ENCODE peak calls at places on chromosomes 7 and 10, in six cellular contexts. F is BE2C; W is kidney epithelial cell; Y is cardiac fibroblast; P is uterus; C is CD8-positive, alpha-beta T cell. B is an unnamed sample.

GRCh38 chr7:2214636-2215035 is 18.1 kb downstream of the MAD1L1 start:
- DNase-seq in W (no peak), C (no peak), F (no peak), P (no peak), Y (no peak), B (no peak)

GRCh38 chr10:490256-490655 is 199.2 kb downstream of the DIP2C start:
- DNase-seq in Y (peak), C (no peak), F (no peak), P (peak), W (no peak), B (no peak)

GRCh38 chr10:114030140-114030539 is 13.5 kb upstream of the ADRB1 start:
- DNase-seq in Y (no peak), C (no peak), F (no peak), W (no peak), P (no peak), B (no peak)

GRCh38 chr7:87110778-87111177 is 41.5 kb upstream of the DMTF1 start:
- DNase-seq in W (no peak), F (no peak), C (no peak), Y (peak), P (no peak), B (no peak)

GRCh38 chr7:157824819-157825121 is 488.0 kb downstream of the DNAJB6 start:
- DNase-seq in Y (no peak), C (no peak), F (no peak), P (no peak), W (no peak), B (no peak)

GRCh38 chr7:93704241-93704640 is 129.7 kb upstream of the CALCR start:
- DNase-seq in W (no peak), C (no peak), F (no peak), Y (no peak), P (no peak), B (no peak)

GRCh38 chr10:110492069-110492782 is 5.5 kb upstream of the DUSP5 start:
- DNase-seq in F (no peak), W (no peak), C (no peak), Y (no peak), P (no peak), B (no peak)

GRCh38 chr7:111677848-111678247 is 115.6 kb upstream of the IMMP2L start:
- DNase-seq in F (no peak), P (no peak), C (no peak), Y (peak), W (no peak), B (no peak)

GRCh38 chr7:70693300-70693689 is 438.6 kb upstream of the GALNT17 start:
- DNase-seq in W (peak), F (no peak), P (no peak), C (no peak), Y (peak), B (no peak)

GRCh38 chr7:29609162-29610030 is 45.8 kb downstream of the PRR15 start:
- DNase-seq in C (no peak), Y (peak), P (no peak), W (no peak), F (no peak), B (no peak)

GRCh38 chr7:79806161-79806734 is 328.4 kb upstream of the GNAI1 start:
- DNase-seq in F (no peak), C (no peak), P (no peak), Y (peak), W (no peak), B (no peak)

GRCh38 chr7:82633592-82633991 is 190.0 kb upstream of the CACNA2D1 start:
- DNase-seq in P (no peak), F (no peak), Y (no peak), C (no peak), W (no peak), B (no peak)

GRCh38 chr7:55951637-55952351 is at the start of gene MRPS17:
- DNase-seq in W (peak), C (peak), F (peak), Y (peak), P (peak), B (peak)

GRCh38 chr7:55961994-55962393 is 2.4 kb upstream of the NIPSNAP2 start:
- DNase-seq in W (no peak), C (no peak), Y (no peak), P (no peak), F (no peak), B (no peak)

GRCh38 chr7:55953707-55954475 is 2.2 kb downstream of the MRPS17 start:
- DNase-seq in F (no peak), P (no peak), Y (no peak), C (no peak), W (no peak), B (no peak)

DNA sequence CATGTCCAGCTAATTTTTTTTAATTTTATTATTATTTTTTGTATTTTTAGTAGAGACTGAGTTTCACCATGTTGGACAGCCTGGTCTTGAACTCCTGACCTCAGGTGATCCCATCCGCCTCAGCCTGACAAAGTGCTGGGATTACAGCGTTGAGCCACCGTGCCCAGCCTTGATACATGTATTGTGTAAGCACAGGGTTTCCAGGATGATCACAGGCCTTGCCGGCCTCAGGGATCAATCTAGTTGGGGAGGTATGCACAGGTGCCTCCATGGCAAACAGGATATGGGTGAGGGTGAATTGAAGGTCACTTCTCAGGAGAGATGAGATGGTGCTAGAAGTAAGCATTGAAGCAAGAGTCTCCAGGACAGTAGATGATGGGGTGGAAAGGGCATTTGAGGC is 5.5 kb downstream of the MRPS17 start:
- DNase-seq in P (no peak), C (no peak), W (no peak), F (no peak), Y (no peak), B (no peak)
- TF ChIP-seq CTCF in P (no peak), C (no peak), W (no peak), F (no peak), Y (no peak), B (no peak)

DNA sequence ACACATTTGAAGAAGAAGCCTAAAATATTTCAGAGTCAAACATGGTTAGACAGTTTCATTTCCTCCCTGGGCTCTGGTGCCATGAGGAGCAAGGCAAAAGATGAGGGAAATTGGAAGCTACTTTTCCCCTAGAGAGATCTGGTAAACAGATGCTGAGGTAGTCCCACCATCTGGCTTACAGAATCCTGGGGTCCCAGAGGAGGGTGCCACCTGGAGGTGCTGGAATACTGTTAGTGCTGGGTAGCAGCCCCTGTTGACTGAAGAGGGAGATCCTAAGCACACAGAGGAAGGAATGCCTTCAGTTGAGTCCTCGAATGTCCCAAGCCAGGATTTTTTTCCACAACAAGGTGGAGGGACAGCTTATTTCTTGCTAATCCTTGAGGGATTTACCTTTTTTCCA is 160.1 kb downstream of the FZD1 start:
- DNase-seq in F (no peak), W (no peak), Y (no peak), P (no peak), C (no peak), B (peak)
- TF ChIP-seq CTCF in F (no peak), W (peak), Y (no peak), P (no peak), C (no peak), B (peak)

GRCh38 chr7:8516976-8517375 is 83.6 kb downstream of the NXPH1 start:
- DNase-seq in C (no peak), W (no peak), F (no peak), P (no peak), Y (no peak), B (no peak)
- TF ChIP-seq CTCF in C (no peak), W (no peak), F (no peak), P (no peak), Y (no peak), B (no peak)

GRCh38 chr7:35714862-35715261 is 19.9 kb upstream of the HERPUD2 start:
- DNase-seq in C (no peak), P (no peak), Y (no peak), F (peak), W (no peak), B (no peak)
- TF ChIP-seq CTCF in C (no peak), P (no peak), Y (no peak), F (peak), W (no peak), B (peak)

DNA sequence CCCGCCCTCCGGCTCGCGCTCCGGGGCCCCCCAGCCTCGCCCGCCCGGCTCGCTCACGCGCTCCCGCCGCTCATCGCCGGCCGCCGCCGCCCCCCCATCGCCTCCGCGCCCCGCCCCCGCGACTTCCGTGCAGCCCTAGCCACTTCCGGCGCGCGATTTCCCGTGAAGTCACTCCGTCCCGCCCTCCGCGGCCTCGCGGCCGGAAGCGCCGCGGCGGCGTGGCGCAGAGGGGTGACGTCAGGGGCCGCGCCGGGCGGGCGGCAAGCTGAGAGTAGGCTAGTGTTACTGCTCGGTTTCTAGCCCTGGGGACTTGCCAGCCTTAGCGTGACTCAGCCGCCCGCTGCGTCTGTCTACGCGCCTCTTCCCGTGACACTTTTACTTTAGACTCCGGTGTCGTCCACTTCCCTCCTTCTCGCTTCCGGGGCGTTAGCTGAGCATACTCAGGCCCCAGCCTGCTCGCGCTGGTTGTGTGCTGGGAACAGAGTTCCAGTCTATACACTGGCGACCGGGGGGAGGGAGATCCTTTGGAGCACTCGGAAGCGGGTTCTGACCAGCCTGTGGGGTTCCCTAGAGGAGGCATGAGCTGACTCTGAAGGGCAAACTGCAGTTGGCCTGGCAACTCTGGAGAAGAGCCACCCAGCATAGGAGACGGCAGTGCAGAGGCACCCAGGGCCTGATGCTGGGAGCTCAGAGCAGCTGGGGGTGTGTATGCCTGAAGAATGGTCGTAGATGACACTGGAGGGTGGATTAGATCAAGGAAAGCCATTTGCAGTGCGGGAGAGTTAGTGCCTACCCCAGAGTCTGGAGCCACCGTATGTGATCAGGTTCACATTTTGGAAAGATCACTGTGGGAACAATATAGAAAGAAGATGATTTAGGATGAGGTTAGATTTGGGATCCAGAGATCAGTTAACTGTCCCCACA is at the start of gene PURB:
- DNase-seq in Y (peak), W (peak), C (peak), F (peak), P (peak), B (peak)
- TF ChIP-seq CTCF in Y (no peak), W (no peak), C (no peak), F (no peak), P (no peak), B (no peak)

GRCh38 chr7:116236020-116236630 is 25.8 kb downstream of the TES start:
- DNase-seq in W (no peak), Y (peak), F (peak), C (peak), P (peak), B (peak)
- TF ChIP-seq CTCF in W (peak), Y (peak), F (peak), C (peak), P (peak), B (no peak)